ENCODE peak calls at places on chromosome 3, in five cellular contexts. Y is naive thymus-derived CD4-positive, alpha-beta T cell; D is NB4; U is sigmoid colon; K is HFF-Myc. I is an unnamed sample.

GRCh38 chr3:142353571-142353970 is 94.3 kb downstream of the XRN1 start:
- DNase-seq in Y (no peak), D (no peak), U (no peak), K (no peak), I (no peak)

GRCh38 chr3:138494607-138494929 is 60.2 kb downstream of the ESYT3 start:
- DNase-seq in Y (no peak), D (no peak), U (no peak), K (no peak), I (no peak)

GRCh38 chr3:196517142-196517808 is 2.1 kb upstream of the SMCO1 start:
- DNase-seq in Y (no peak), D (no peak), U (no peak), K (no peak), I (no peak)

GRCh38 chr3:165513715-165514711 is 317.8 kb upstream of the SLITRK3 start:
- DNase-seq in Y (no peak), D (no peak), U (no peak), K (no peak), I (no peak)

GRCh38 chr3:39147711-39148115 is 5.7 kb downstream of the CSRNP1 start:
- DNase-seq in Y (peak), D (peak), U (no peak), K (peak), I (no peak)

GRCh38 chr3:54600441-54601204 is 327.2 kb downstream of the LRTM1 start:
- DNase-seq in Y (no peak), D (no peak), U (no peak), K (no peak), I (no peak)

GRCh38 chr3:94336076-94336741 is 273.3 kb downstream of the NSUN3 start:
- DNase-seq in Y (no peak), D (peak), U (no peak), K (no peak), I (no peak)

GRCh38 chr3:142497729-142498128 is 49.9 kb upstream of the XRN1 start:
- DNase-seq in Y (no peak), D (no peak), U (no peak), K (no peak), I (no peak)

GRCh38 chr3:179671709-179672337 is 19.0 kb downstream of the USP13 start:
- DNase-seq in Y (no peak), D (no peak), U (no peak), K (no peak), I (no peak)

GRCh38 chr3:122497425-122497824 is 17.3 kb downstream of the KPNA1 start:
- DNase-seq in Y (no peak), D (peak), U (no peak), K (peak), I (peak)

GRCh38 chr3:114649331-114649730 is 355.5 kb downstream of the TIGIT start:
- DNase-seq in Y (no peak), D (peak), U (no peak), K (peak), I (peak)

GRCh38 chr3:53168175-53168923 is 7.3 kb downstream of the PRKCD start:
- DNase-seq in Y (no peak), D (peak), U (no peak), K (no peak), I (no peak)

GRCh38 chr3:53164911-53165310 is 3.9 kb downstream of the PRKCD start:
- DNase-seq in Y (no peak), D (no peak), U (no peak), K (no peak), I (no peak)

GRCh38 chr3:53166206-53166605 is 5.2 kb downstream of the PRKCD start:
- DNase-seq in Y (no peak), D (peak), U (no peak), K (no peak), I (no peak)

GRCh38 chr3:53167418-53168174 is 6.6 kb downstream of the PRKCD start:
- DNase-seq in Y (no peak), D (peak), U (no peak), K (no peak), I (no peak)

DNA sequence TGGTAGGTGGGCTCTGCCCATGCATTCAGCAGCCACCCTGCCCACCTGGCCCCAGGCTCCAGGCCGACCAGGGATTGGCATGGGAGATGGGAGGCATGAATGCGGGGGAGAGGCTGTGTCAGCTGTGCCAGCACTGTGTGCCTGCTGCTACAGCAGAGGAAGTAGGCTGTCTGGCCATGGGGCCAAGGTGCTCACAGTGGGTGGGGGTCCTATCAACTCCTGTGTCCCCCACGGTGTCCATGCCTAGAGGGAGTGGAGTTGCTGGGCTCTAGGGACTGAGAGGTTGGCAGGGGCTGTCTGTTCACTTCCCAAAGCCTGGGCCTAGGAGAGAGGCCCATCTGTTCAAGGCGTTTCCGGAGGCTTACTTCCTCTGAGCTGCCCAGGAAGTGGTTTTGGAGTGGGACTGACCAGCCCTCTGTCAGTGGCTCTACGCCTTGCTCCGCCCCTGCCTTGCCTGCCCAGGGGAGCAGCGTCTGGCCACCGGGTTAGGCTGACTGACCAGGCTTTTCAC is 5.8 kb downstream of the PRKCD start:
- DNase-seq in Y (no peak), D (peak), U (peak), K (peak), I (no peak)
- H3K4me3 ChIP-seq in Y (no peak), D (peak), U (no peak), K (no peak), I (no peak)

GRCh38 chr3:72887723-72888545 is at the start of gene GXYLT2:
- DNase-seq in Y (no peak), D (peak), U (peak), K (no peak), I (no peak)

GRCh38 chr3:72888546-72889309 is 882 bp downstream of the GXYLT2 start:
- DNase-seq in Y (no peak), D (no peak), U (no peak), K (no peak), I (no peak)

GRCh38 chr3:72890166-72890925 is 2.5 kb downstream of the GXYLT2 start:
- DNase-seq in Y (no peak), D (no peak), U (no peak), K (no peak), I (no peak)

GRCh38 chr3:72891053-72891855 is 3.4 kb downstream of the GXYLT2 start:
- DNase-seq in Y (no peak), D (no peak), U (peak), K (peak), I (peak)

GRCh38 chr3:72889310-72890165 is 1.7 kb downstream of the GXYLT2 start:
- DNase-seq in Y (no peak), D (no peak), U (no peak), K (no peak), I (no peak)
- H3K4me3 ChIP-seq in Y (no peak), D (no peak), U (no peak), K (peak), I (peak)

GRCh38 chr3:88189361-88189810 is 39.6 kb downstream of the C3orf38 start:
- DNase-seq in Y (no peak), D (no peak), U (no peak), K (no peak), I (no peak)
- H3K4me3 ChIP-seq in Y (no peak), D (no peak), U (no peak), K (no peak), I (no peak)

GRCh38 chr3:160038862-160039562 is 50.4 kb downstream of the IL12A start:
- DNase-seq in Y (no peak), D (peak), U (peak), K (no peak), I (no peak)
- H3K4me3 ChIP-seq in Y (no peak), D (no peak), U (peak), K (peak), I (peak)

GRCh38 chr3:13348671-13349396 is 71.3 kb downstream of the NUP210 start:
- DNase-seq in Y (peak), D (peak), U (no peak), K (peak), I (no peak)

GRCh38 chr3:13357074-13357473 is 63.0 kb downstream of the NUP210 start:
- DNase-seq in Y (no peak), D (no peak), U (no peak), K (no peak), I (no peak)

GRCh38 chr3:13353936-13354542 is 66.1 kb downstream of the NUP210 start:
- DNase-seq in Y (no peak), D (peak), U (no peak), K (no peak), I (no peak)

GRCh38 chr3:13349823-13350222 is 70.3 kb downstream of the NUP210 start:
- DNase-seq in Y (no peak), D (no peak), U (no peak), K (no peak), I (no peak)

GRCh38 chr3:13352621-13353131 is 67.4 kb downstream of the NUP210 start:
- DNase-seq in Y (no peak), D (peak), U (no peak), K (no peak), I (peak)
- H3K4me3 ChIP-seq in Y (no peak), D (no peak), U (no peak), K (no peak), I (no peak)

DNA sequence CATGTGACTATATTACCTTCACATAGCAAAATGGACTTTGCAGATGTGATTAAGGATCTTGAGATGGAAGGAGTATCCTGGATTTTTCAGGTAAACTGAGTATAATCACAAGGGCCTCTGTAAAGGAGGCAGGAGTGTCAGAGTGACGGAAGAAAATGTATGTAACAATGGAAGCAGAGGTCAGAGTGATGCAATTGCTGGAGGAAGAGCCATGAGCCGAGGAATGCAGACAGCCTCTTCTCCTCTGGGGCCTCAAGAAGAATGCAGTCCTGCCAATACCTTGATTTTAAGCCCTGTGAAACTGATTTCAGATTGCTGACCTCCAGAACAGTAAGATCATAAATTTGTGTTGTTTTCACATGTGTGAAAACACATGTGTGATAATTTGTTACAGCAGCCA is 15.1 kb downstream of the HEMK1 start:
- DNase-seq in Y (no peak), D (no peak), U (no peak), K (no peak), I (no peak)
- H3K4me3 ChIP-seq in Y (no peak), D (no peak), U (no peak), K (no peak), I (no peak)

GRCh38 chr3:172448661-172449467 is 608 bp upstream of the GHSR start:
- DNase-seq in Y (no peak), D (no peak), U (no peak), K (no peak), I (no peak)
- H3K4me3 ChIP-seq in Y (no peak), D (no peak), U (no peak), K (no peak), I (no peak)

DNA sequence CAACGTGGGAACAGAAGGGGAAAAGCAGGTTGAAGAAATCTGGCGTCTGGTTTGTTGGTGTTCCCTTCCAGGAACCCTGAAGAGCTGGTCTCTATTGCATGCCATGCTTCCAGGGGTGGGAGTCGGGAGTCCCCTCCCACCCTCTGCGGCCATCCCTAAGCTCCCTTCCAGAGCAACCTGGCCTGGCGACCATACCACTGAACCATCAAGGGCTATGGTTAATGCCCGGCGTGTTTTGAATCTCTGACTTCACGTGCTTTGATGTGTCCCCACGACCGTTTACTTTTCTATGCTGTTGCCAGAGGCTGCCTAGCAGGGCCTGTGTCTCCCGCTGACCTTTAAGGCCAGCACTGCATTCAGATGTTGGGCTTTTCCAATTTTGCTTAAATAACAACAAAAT is 696 bp upstream of the SNRK start:
- DNase-seq in Y (no peak), D (no peak), U (no peak), K (no peak), I (no peak)
- H3K4me3 ChIP-seq in Y (no peak), D (peak), U (peak), K (peak), I (no peak)

I was measured in kidney epithelial cell.